ENCODE peak calls at places on chromosomes 7 and 10, in four cellular contexts. J, V, H and I are unnamed samples.

GRCh38 chr10:102615361-102615760 is 28.9 kb upstream of the TRIM8 start:
- DNase-seq in V (no peak), J (no peak), H (peak; percentile 44), I (peak; percentile 32)

GRCh38 chr7:44629825-44630580 is 23.6 kb downstream of the OGDH start:
- DNase-seq in V (no peak), H (peak; percentile 69), J (no peak), I (peak; percentile 46)

GRCh38 chr10:87635498-87636312 is 24.0 kb upstream of the PAPSS2 start:
- DNase-seq in H (no peak), J (no peak), V (peak; percentile 48), I (no peak)

GRCh38 chr10:108862691-108863350 is 1060.5 kb downstream of the XPNPEP1 start:
- DNase-seq in V (no peak), J (no peak), H (no peak), I (no peak)

GRCh38 chr7:14748461-14748860 is 154.1 kb downstream of the DGKB start:
- DNase-seq in V (no peak), H (no peak), J (no peak), I (no peak)

GRCh38 chr7:137146552-137146961 is 197.0 kb downstream of the PTN start:
- DNase-seq in H (no peak), V (no peak), J (no peak), I (no peak)

GRCh38 chr7:47826754-47827153 is 121.5 kb downstream of the PKD1L1 start:
- DNase-seq in V (no peak), J (no peak), H (no peak), I (no peak)

GRCh38 chr10:78688945-78689935 is 379.5 kb upstream of the ZMIZ1 start:
- DNase-seq in H (no peak), J (peak; percentile 12), V (peak; percentile 50), I (no peak)

GRCh38 chr7:106420741-106421140 is 136.0 kb upstream of the NAMPT start:
- DNase-seq in J (no peak), V (no peak), H (no peak), I (no peak)

GRCh38 chr10:82267960-82268359 is 393.0 kb downstream of the NRG3 start:
- DNase-seq in H (peak; percentile 27), V (no peak), J (no peak), I (no peak)

GRCh38 chr7:71419546-71420337 is 287.8 kb downstream of the GALNT17 start:
- DNase-seq in J (no peak), V (no peak), H (no peak), I (no peak)

GRCh38 chr7:42886129-42886528 is 25.7 kb downstream of the C7orf25 start:
- DNase-seq in V (no peak), H (peak; percentile 45), J (no peak), I (no peak)

GRCh38 chr10:86585037-86585725 is 63.6 kb upstream of the WAPL start:
- DNase-seq in J (peak; percentile 68), H (peak; percentile 86), V (peak; percentile 80), I (peak; percentile 88)

GRCh38 chr10:100996678-100997363 is 2.8 kb upstream of the LZTS2 start:
- DNase-seq in H (peak; percentile 57), V (peak; percentile 70), J (peak; percentile 48), I (peak; percentile 72)

GRCh38 chr10:33229944-33230267 is 104.6 kb downstream of the NRP1 start:
- DNase-seq in J (no peak), V (no peak), H (no peak), I (no peak)

GRCh38 chr10:100356067-100357017 is 9.3 kb downstream of the SCD start:
- DNase-seq in J (no peak), H (no peak), V (no peak), I (no peak)

GRCh38 chr10:82419981-82420380 is 545.0 kb downstream of the NRG3 start:
- DNase-seq in V (no peak), H (no peak), J (no peak), I (no peak)

GRCh38 chr7:133572087-133572486 is 319.2 kb downstream of the EXOC4 start:
- DNase-seq in H (no peak), V (no peak), J (no peak), I (no peak)

GRCh38 chr7:35026154-35026553 is 11.1 kb downstream of the DPY19L1 start:
- DNase-seq in H (no peak), V (no peak), J (no peak), I (no peak)

GRCh38 chr10:80131499-80131901 is 1.0 kb upstream of the PLAC9 start:
- DNase-seq in J (no peak), H (no peak), V (no peak), I (no peak)

GRCh38 chr7:527723-528122 is 8.1 kb upstream of the PDGFA start:
- DNase-seq in J (no peak), H (no peak), V (no peak), I (no peak)

GRCh38 chr7:47295606-47296005 is 286.3 kb downstream of the TNS3 start:
- DNase-seq in V (no peak), J (no peak), H (no peak), I (no peak)

GRCh38 chr10:50501478-50501877 is 122.3 kb downstream of the SGMS1 start:
- DNase-seq in J (no peak), H (no peak), V (no peak), I (no peak)

GRCh38 chr7:144670251-144670650 is 165.6 kb downstream of the TPK1 start:
- DNase-seq in V (peak; percentile 42), H (peak; percentile 5), J (no peak), I (no peak)

GRCh38 chr7:30144659-30145321 is 10.0 kb downstream of the MTURN start:
- DNase-seq in H (no peak), V (no peak), J (no peak), I (no peak)

GRCh38 chr10:8092428-8092827 is 37.9 kb downstream of the GATA3 start:
- DNase-seq in J (no peak), H (no peak), V (no peak), I (no peak)

GRCh38 chr7:2037301-2037804 is 195.4 kb downstream of the MAD1L1 start:
- DNase-seq in V (no peak), H (no peak), J (no peak), I (no peak)

GRCh38 chr10:22477365-22478287 is 132.3 kb downstream of the SPAG6 start:
- DNase-seq in H (no peak), V (peak; percentile 21), J (no peak), I (no peak)

GRCh38 chr10:48439581-48440041 is 133.1 kb downstream of the MAPK8 start:
- DNase-seq in V (peak; percentile 81), J (no peak), H (no peak), I (no peak)
- TF ChIP-seq CTCF in V (no peak), J (no peak), H (no peak), I (no peak)

GRCh38 chr7:94451276-94451675 is 56.6 kb downstream of the COL1A2 start:
- DNase-seq in H (no peak), J (no peak), V (no peak), I (no peak)

GRCh38 chr7:94446308-94446707 is 51.6 kb downstream of the COL1A2 start:
- DNase-seq in H (no peak), V (no peak), J (no peak), I (no peak)

GRCh38 chr7:94452257-94452656 is 57.4 kb upstream of the CASD1 start:
- DNase-seq in H (no peak), J (no peak), V (peak; percentile 34), I (no peak)

GRCh38 chr7:94450044-94450697 is 55.5 kb downstream of the COL1A2 start:
- DNase-seq in V (no peak), J (no peak), H (no peak), I (no peak)

GRCh38 chr7:94449151-94449725 is 54.5 kb downstream of the COL1A2 start:
- DNase-seq in V (peak; percentile 52), J (no peak), H (peak; percentile 66), I (peak; percentile 26)
- TF ChIP-seq CTCF in V (peak; percentile 75), J (peak; percentile 21), H (peak; percentile 90), I (peak; percentile 44)

DNA sequence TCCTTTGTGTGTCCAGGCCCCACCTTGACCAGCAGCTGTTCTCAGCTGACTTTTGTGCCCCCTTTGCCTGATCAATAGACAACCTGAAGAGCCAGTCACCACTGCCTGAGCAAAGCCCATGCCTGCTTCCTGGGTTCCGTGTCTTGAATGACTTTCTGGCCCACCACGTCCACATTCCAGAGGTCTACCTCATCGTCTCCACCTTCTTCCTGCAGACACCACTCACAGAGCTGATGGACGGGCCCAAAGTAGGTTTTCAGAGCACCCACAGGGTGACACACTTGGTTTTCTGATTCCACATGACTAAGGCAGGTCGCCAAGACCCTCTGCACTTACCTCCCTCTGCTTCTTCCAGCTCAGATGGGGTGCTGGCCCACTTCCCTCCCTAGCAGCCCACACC is 126.8 kb downstream of the WDFY4 start:
- DNase-seq in H (no peak), J (no peak), V (no peak), I (no peak)
- TF ChIP-seq CTCF in H (no peak), J (no peak), V (no peak), I (no peak)

DNA sequence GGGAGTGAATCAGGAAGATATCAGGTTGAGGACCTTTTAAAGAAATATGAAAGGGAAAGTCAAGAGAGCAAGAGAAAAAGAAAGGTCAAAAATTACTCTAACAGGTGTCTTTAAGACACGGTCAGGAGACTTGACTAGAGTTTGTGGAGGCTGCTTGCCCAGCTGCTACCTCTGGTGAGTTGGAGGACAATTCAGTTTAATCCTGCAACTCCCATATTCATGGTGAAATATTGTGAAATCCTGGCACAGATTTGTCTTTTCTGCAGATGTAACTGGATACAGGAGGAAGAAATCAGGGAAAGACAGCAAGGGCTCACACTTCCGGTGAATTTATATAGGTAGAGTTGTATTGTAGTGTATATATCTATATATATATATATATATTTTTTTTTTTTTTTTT is 93.5 kb downstream of the AKAP9 start:
- DNase-seq in J (no peak), V (no peak), H (no peak), I (no peak)
- TF ChIP-seq CTCF in J (no peak), V (no peak), H (no peak), I (no peak)

GRCh38 chr7:52959878-52960660 is 75.4 kb upstream of the POM121L12 start:
- DNase-seq in J (no peak), H (no peak), V (no peak), I (no peak)

GRCh38 chr7:52959336-52959735 is 76.1 kb upstream of the POM121L12 start:
- DNase-seq in V (no peak), H (no peak), J (no peak), I (no peak)

GRCh38 chr7:52961084-52961483 is 74.3 kb upstream of the POM121L12 start:
- DNase-seq in V (no peak), H (no peak), J (no peak), I (no peak)

GRCh38 chr7:52956379-52956915 is 79.0 kb upstream of the POM121L12 start:
- DNase-seq in J (no peak), V (peak; percentile 36), H (no peak), I (no peak)

GRCh38 chr7:52958621-52959140 is 76.8 kb upstream of the POM121L12 start:
- DNase-seq in H (no peak), J (no peak), V (no peak), I (no peak)
- TF ChIP-seq CTCF in H (no peak), J (no peak), V (no peak), I (no peak)

DNA sequence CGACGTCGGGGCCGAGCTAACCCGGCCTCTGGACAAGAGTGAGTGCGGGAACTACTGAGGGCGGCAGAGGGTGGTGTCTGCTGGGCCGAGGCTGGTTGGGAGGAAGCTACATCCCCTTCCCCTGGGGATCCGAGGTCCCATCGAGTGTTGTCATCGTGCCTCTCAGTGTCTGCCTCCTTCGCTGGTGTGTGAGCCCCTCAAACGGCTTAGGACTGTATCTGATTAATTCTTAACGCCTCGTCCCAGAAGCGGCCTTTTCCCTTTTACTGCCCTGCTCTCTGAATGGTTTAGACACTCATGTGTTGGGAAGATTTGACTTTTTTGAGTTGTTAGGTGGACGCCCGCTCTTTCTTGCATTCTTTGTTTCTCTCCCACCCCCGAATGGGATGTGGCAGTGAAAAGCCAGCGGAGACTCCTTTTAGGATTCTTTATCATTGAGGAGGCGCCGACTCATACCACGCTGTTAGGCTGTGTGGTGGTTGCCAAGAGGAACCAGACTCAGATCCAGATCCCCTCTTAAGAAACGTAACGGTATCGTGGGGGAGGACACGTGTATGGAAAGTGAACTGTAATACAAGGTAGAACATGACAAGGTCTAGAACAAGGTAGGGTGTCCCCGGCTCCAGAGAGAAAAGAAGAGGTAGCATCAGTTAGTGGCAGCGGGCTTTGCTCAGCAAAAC is 631 bp downstream of the SUPV3L1 start:
- DNase-seq in H (peak; percentile 49), J (no peak), V (peak; percentile 49), I (no peak)
- TF ChIP-seq CTCF in H (no peak), J (no peak), V (no peak), I (no peak)